ENCODE peak calls at places on chromosomes 13 and 19, in seven cellular contexts. P is body of pancreas; S is RWPE1; X is stimulated activated naive CD8-positive, alpha-beta T cell treated with anti-CD3 and anti-CD28 coated beads, Interleukin-15, Interleukin-2, amounts not matched to agents 100 U/mL and 50 U/mL, for 24 hours; K is T-helper 1 cell; O is HuH-7; J is SIG-M5. D is an unnamed sample.

GRCh38 chr19:1006711-1007398 is 6.6 kb downstream of the GRIN3B start:
- DNase-seq in J (no peak), P (no peak), K (no peak), X (no peak), S (no peak), O (no peak), D (no peak)

GRCh38 chr19:41241859-41242258 is 22.3 kb upstream of the HNRNPUL1 start:
- DNase-seq in P (no peak), O (no peak), K (no peak), J (no peak), X (no peak), S (no peak), D (no peak)

GRCh38 chr19:43362179-43362578 is 8.7 kb downstream of the CD177 start:
- DNase-seq in S (no peak), J (no peak), X (no peak), P (no peak), O (no peak), K (no peak), D (no peak)

GRCh38 chr19:30604657-30605056 is 232.5 kb downstream of the ZNF536 start:
- DNase-seq in X (no peak), K (no peak), O (no peak), S (no peak), J (no peak), P (no peak), D (no peak)

GRCh38 chr13:62246581-62246980 is 830.9 kb upstream of the PCDH20 start:
- DNase-seq in P (no peak), K (no peak), X (no peak), S (no peak), J (no peak), O (no peak), D (no peak)

GRCh38 chr13:75076476-75076875 is 405.5 kb downstream of the TBC1D4 start:
- DNase-seq in S (no peak), J (no peak), P (no peak), K (no peak), O (no peak), X (no peak), D (no peak)

GRCh38 chr13:61136101-61136500 is 279.5 kb downstream of the PCDH20 start:
- DNase-seq in P (no peak), J (no peak), S (no peak), X (no peak), K (no peak), O (peak; percentile 1), D (no peak)

GRCh38 chr19:31171936-31172335 is 177.3 kb downstream of the TSHZ3 start:
- DNase-seq in P (no peak), O (no peak), S (no peak), K (no peak), X (no peak), J (no peak), D (no peak)

GRCh38 chr13:72507394-72508199 is 219.8 kb downstream of the MZT1 start:
- DNase-seq in J (no peak), O (no peak), X (no peak), P (peak; percentile 6), K (no peak), S (no peak), D (no peak)

GRCh38 chr19:51294211-51294976 is 17.1 kb upstream of the IGLON5 start:
- DNase-seq in K (no peak), S (no peak), X (no peak), J (no peak), O (no peak), P (no peak), D (no peak)

GRCh38 chr13:40114305-40114896 is 458.9 kb downstream of the COG6 start:
- DNase-seq in S (no peak), J (no peak), P (no peak), O (no peak), X (no peak), K (no peak), D (no peak)

GRCh38 chr13:94483970-94484369 is 4.5 kb upstream of the DCT start:
- DNase-seq in K (no peak), O (no peak), S (no peak), P (no peak), J (no peak), X (no peak), D (no peak)

GRCh38 chr13:113086991-113087922 is 18.3 kb upstream of the F7 start:
- DNase-seq in P (no peak), K (no peak), O (no peak), S (no peak), X (no peak), J (no peak), D (no peak)

D was measured in GF-D8.